ENCODE peak calls at places on chromosomes 13 and 19, in eight cellular contexts. One of them, this sample, is unnamed.

GRCh38 chr13:113928701-113929627 is 44.9 kb downstream of the C13orf46 start:
- DNase-seq in nephron progenitor cell: no peak
- DNase-seq in fibroblast of pulmonary artery: peak; percentile 75
- DNase-seq in neural progenitor cell: no peak
- DNase-seq in skeletal muscle cell: peak; percentile 79
- DNase-seq in left ventricle myocardium inferior: peak; percentile 90
- DNase-seq in cardiac fibroblast: peak; percentile 91
- DNase-seq in activated naive CD8-positive, alpha-beta T cell treated with anti-CD3 and anti-CD28 coated beads for 36 hours: no peak
- DNase-seq in this sample: no peak

GRCh38 chr19:7665076-7665475 is 3.8 kb upstream of the RETN start:
- DNase-seq in skeletal muscle cell: peak; percentile 37
- DNase-seq in fibroblast of pulmonary artery: peak; percentile 71
- DNase-seq in neural progenitor cell: no peak
- DNase-seq in left ventricle myocardium inferior: no peak
- DNase-seq in cardiac fibroblast: peak; percentile 85
- DNase-seq in activated naive CD8-positive, alpha-beta T cell treated with anti-CD3 and anti-CD28 coated beads for 36 hours: no peak
- DNase-seq in nephron progenitor cell: no peak
- DNase-seq in this sample: peak; percentile 38

GRCh38 chr13:110942248-110942981 is 27.5 kb upstream of the ANKRD10 start:
- DNase-seq in skeletal muscle cell: no peak
- DNase-seq in activated naive CD8-positive, alpha-beta T cell treated with anti-CD3 and anti-CD28 coated beads for 36 hours: peak; percentile 42
- DNase-seq in neural progenitor cell: no peak
- DNase-seq in left ventricle myocardium inferior: no peak
- DNase-seq in cardiac fibroblast: no peak
- DNase-seq in nephron progenitor cell: no peak
- DNase-seq in fibroblast of pulmonary artery: peak; percentile 14
- DNase-seq in this sample: no peak

GRCh38 chr19:42129399-42130253 is 2.6 kb downstream of the POU2F2 start:
- DNase-seq in fibroblast of pulmonary artery: peak; percentile 45
- DNase-seq in activated naive CD8-positive, alpha-beta T cell treated with anti-CD3 and anti-CD28 coated beads for 36 hours: no peak
- DNase-seq in cardiac fibroblast: peak; percentile 38
- DNase-seq in left ventricle myocardium inferior: peak; percentile 29
- DNase-seq in nephron progenitor cell: no peak
- DNase-seq in neural progenitor cell: no peak
- DNase-seq in skeletal muscle cell: no peak
- DNase-seq in this sample: no peak

GRCh38 chr19:3119071-3119781 is 16.6 kb upstream of the GNA15 start:
- DNase-seq in nephron progenitor cell: no peak
- DNase-seq in neural progenitor cell: no peak
- DNase-seq in activated naive CD8-positive, alpha-beta T cell treated with anti-CD3 and anti-CD28 coated beads for 36 hours: no peak
- DNase-seq in left ventricle myocardium inferior: no peak
- DNase-seq in cardiac fibroblast: no peak
- DNase-seq in fibroblast of pulmonary artery: no peak
- DNase-seq in skeletal muscle cell: no peak
- DNase-seq in this sample: no peak

GRCh38 chr19:40599331-40600085 is 1.7 kb upstream of the LTBP4 start:
- DNase-seq in neural progenitor cell: peak; percentile 28
- DNase-seq in activated naive CD8-positive, alpha-beta T cell treated with anti-CD3 and anti-CD28 coated beads for 36 hours: no peak
- DNase-seq in nephron progenitor cell: no peak
- DNase-seq in left ventricle myocardium inferior: no peak
- DNase-seq in skeletal muscle cell: no peak
- DNase-seq in cardiac fibroblast: no peak
- DNase-seq in fibroblast of pulmonary artery: no peak
- DNase-seq in this sample: no peak

GRCh38 chr19:30882411-30883005 is 466.7 kb downstream of the TSHZ3 start:
- DNase-seq in cardiac fibroblast: no peak
- DNase-seq in neural progenitor cell: peak; percentile 31
- DNase-seq in fibroblast of pulmonary artery: no peak
- DNase-seq in activated naive CD8-positive, alpha-beta T cell treated with anti-CD3 and anti-CD28 coated beads for 36 hours: no peak
- DNase-seq in left ventricle myocardium inferior: no peak
- DNase-seq in skeletal muscle cell: no peak
- DNase-seq in nephron progenitor cell: no peak
- DNase-seq in this sample: no peak

GRCh38 chr13:44796597-44797517 is 192.4 kb downstream of the NUFIP1 start:
- DNase-seq in skeletal muscle cell: no peak
- DNase-seq in cardiac fibroblast: no peak
- DNase-seq in neural progenitor cell: no peak
- DNase-seq in nephron progenitor cell: no peak
- DNase-seq in left ventricle myocardium inferior: no peak
- DNase-seq in activated naive CD8-positive, alpha-beta T cell treated with anti-CD3 and anti-CD28 coated beads for 36 hours: no peak
- DNase-seq in fibroblast of pulmonary artery: no peak
- DNase-seq in this sample: no peak

GRCh38 chr19:35327642-35328041 is 1.3 kb upstream of the CD22 start:
- DNase-seq in skeletal muscle cell: no peak
- DNase-seq in fibroblast of pulmonary artery: no peak
- DNase-seq in cardiac fibroblast: no peak
- DNase-seq in left ventricle myocardium inferior: no peak
- DNase-seq in neural progenitor cell: peak; percentile 42
- DNase-seq in nephron progenitor cell: no peak
- DNase-seq in activated naive CD8-positive, alpha-beta T cell treated with anti-CD3 and anti-CD28 coated beads for 36 hours: no peak
- DNase-seq in this sample: no peak

GRCh38 chr13:77431449-77431848 is 104.1 kb upstream of the SCEL start:
- DNase-seq in skeletal muscle cell: no peak
- DNase-seq in neural progenitor cell: no peak
- DNase-seq in activated naive CD8-positive, alpha-beta T cell treated with anti-CD3 and anti-CD28 coated beads for 36 hours: no peak
- DNase-seq in cardiac fibroblast: no peak
- DNase-seq in left ventricle myocardium inferior: no peak
- DNase-seq in nephron progenitor cell: no peak
- DNase-seq in fibroblast of pulmonary artery: no peak
- DNase-seq in this sample: no peak

GRCh38 chr13:74114202-74114601 is 20.0 kb downstream of the KLF12 start:
- DNase-seq in fibroblast of pulmonary artery: peak; percentile 17
- DNase-seq in cardiac fibroblast: no peak
- DNase-seq in left ventricle myocardium inferior: no peak
- DNase-seq in nephron progenitor cell: no peak
- DNase-seq in neural progenitor cell: no peak
- DNase-seq in skeletal muscle cell: no peak
- DNase-seq in activated naive CD8-positive, alpha-beta T cell treated with anti-CD3 and anti-CD28 coated beads for 36 hours: no peak
- DNase-seq in this sample: peak; percentile 37

GRCh38 chr19:3094638-3095374 is 644 bp downstream of the GNA11 start:
- DNase-seq in left ventricle myocardium inferior: no peak
- DNase-seq in activated naive CD8-positive, alpha-beta T cell treated with anti-CD3 and anti-CD28 coated beads for 36 hours: peak; percentile 51
- DNase-seq in nephron progenitor cell: peak; percentile 46
- DNase-seq in neural progenitor cell: peak; percentile 56
- DNase-seq in fibroblast of pulmonary artery: peak; percentile 17
- DNase-seq in cardiac fibroblast: peak; percentile 27
- DNase-seq in skeletal muscle cell: no peak
- DNase-seq in this sample: peak; percentile 43

GRCh38 chr13:73922728-73923393 is 211.3 kb downstream of the KLF12 start:
- DNase-seq in left ventricle myocardium inferior: no peak
- DNase-seq in skeletal muscle cell: no peak
- DNase-seq in fibroblast of pulmonary artery: peak; percentile 46
- DNase-seq in nephron progenitor cell: no peak
- DNase-seq in neural progenitor cell: no peak
- DNase-seq in cardiac fibroblast: peak; percentile 35
- DNase-seq in activated naive CD8-positive, alpha-beta T cell treated with anti-CD3 and anti-CD28 coated beads for 36 hours: no peak
- DNase-seq in this sample: no peak

GRCh38 chr19:55654323-55654832 is 457 bp upstream of the U2AF2 start:
- DNase-seq in cardiac fibroblast: peak; percentile 100
- DNase-seq in neural progenitor cell: peak; percentile 100
- DNase-seq in fibroblast of pulmonary artery: peak; percentile 100
- DNase-seq in left ventricle myocardium inferior: peak; percentile 99
- DNase-seq in skeletal muscle cell: peak; percentile 93
- DNase-seq in activated naive CD8-positive, alpha-beta T cell treated with anti-CD3 and anti-CD28 coated beads for 36 hours: peak; percentile 98
- DNase-seq in nephron progenitor cell: peak; percentile 100
- DNase-seq in this sample: peak; percentile 100

GRCh38 chr13:112067121-112067741 is at the start of gene SOX1:
- DNase-seq in left ventricle myocardium inferior: no peak
- DNase-seq in skeletal muscle cell: no peak
- DNase-seq in nephron progenitor cell: peak; percentile 51
- DNase-seq in cardiac fibroblast: no peak
- DNase-seq in activated naive CD8-positive, alpha-beta T cell treated with anti-CD3 and anti-CD28 coated beads for 36 hours: no peak
- DNase-seq in neural progenitor cell: peak; percentile 87
- DNase-seq in fibroblast of pulmonary artery: no peak
- DNase-seq in this sample: peak; percentile 22

GRCh38 chr19:38701455-38702063 is 42.7 kb downstream of the CAPN12 start:
- DNase-seq in cardiac fibroblast: no peak
- DNase-seq in left ventricle myocardium inferior: no peak
- DNase-seq in fibroblast of pulmonary artery: no peak
- DNase-seq in skeletal muscle cell: no peak
- DNase-seq in nephron progenitor cell: no peak
- DNase-seq in neural progenitor cell: no peak
- DNase-seq in activated naive CD8-positive, alpha-beta T cell treated with anti-CD3 and anti-CD28 coated beads for 36 hours: no peak
- DNase-seq in this sample: no peak

GRCh38 chr13:82370306-82370705 is 1512.0 kb downstream of the SLITRK1 start:
- DNase-seq in left ventricle myocardium inferior: no peak
- DNase-seq in neural progenitor cell: no peak
- DNase-seq in nephron progenitor cell: no peak
- DNase-seq in fibroblast of pulmonary artery: peak; percentile 3
- DNase-seq in cardiac fibroblast: no peak
- DNase-seq in skeletal muscle cell: no peak
- DNase-seq in activated naive CD8-positive, alpha-beta T cell treated with anti-CD3 and anti-CD28 coated beads for 36 hours: no peak
- DNase-seq in this sample: no peak

GRCh38 chr19:49056101-49056901 is 1.2 kb downstream of the CGB7 start:
- DNase-seq in fibroblast of pulmonary artery: peak; percentile 31
- DNase-seq in left ventricle myocardium inferior: peak; percentile 55
- DNase-seq in cardiac fibroblast: peak; percentile 49
- DNase-seq in activated naive CD8-positive, alpha-beta T cell treated with anti-CD3 and anti-CD28 coated beads for 36 hours: peak; percentile 66
- DNase-seq in skeletal muscle cell: no peak
- DNase-seq in neural progenitor cell: peak; percentile 87
- DNase-seq in nephron progenitor cell: peak; percentile 83
- DNase-seq in this sample: peak; percentile 37

GRCh38 chr13:83702021-83702420 is 180.3 kb downstream of the SLITRK1 start:
- DNase-seq in activated naive CD8-positive, alpha-beta T cell treated with anti-CD3 and anti-CD28 coated beads for 36 hours: no peak
- DNase-seq in fibroblast of pulmonary artery: no peak
- DNase-seq in skeletal muscle cell: no peak
- DNase-seq in nephron progenitor cell: no peak
- DNase-seq in cardiac fibroblast: no peak
- DNase-seq in left ventricle myocardium inferior: no peak
- DNase-seq in neural progenitor cell: no peak
- DNase-seq in this sample: no peak

GRCh38 chr13:106762711-106763110 is 194.8 kb upstream of the ARGLU1 start:
- DNase-seq in skeletal muscle cell: no peak
- DNase-seq in left ventricle myocardium inferior: no peak
- DNase-seq in neural progenitor cell: no peak
- DNase-seq in cardiac fibroblast: no peak
- DNase-seq in nephron progenitor cell: no peak
- DNase-seq in fibroblast of pulmonary artery: no peak
- DNase-seq in activated naive CD8-positive, alpha-beta T cell treated with anti-CD3 and anti-CD28 coated beads for 36 hours: no peak
- DNase-seq in this sample: no peak

GRCh38 chr19:53898166-53898565 is 10.9 kb upstream of the CACNG7 start:
- DNase-seq in cardiac fibroblast: no peak
- DNase-seq in neural progenitor cell: no peak
- DNase-seq in fibroblast of pulmonary artery: no peak
- DNase-seq in activated naive CD8-positive, alpha-beta T cell treated with anti-CD3 and anti-CD28 coated beads for 36 hours: no peak
- DNase-seq in nephron progenitor cell: no peak
- DNase-seq in skeletal muscle cell: no peak
- DNase-seq in left ventricle myocardium inferior: no peak
- DNase-seq in this sample: no peak

GRCh38 chr19:11587302-11587972 is 9.8 kb upstream of the ZNF627 start:
- DNase-seq in activated naive CD8-positive, alpha-beta T cell treated with anti-CD3 and anti-CD28 coated beads for 36 hours: peak; percentile 78
- DNase-seq in neural progenitor cell: peak; percentile 80
- DNase-seq in nephron progenitor cell: peak; percentile 84
- DNase-seq in cardiac fibroblast: peak; percentile 78
- DNase-seq in skeletal muscle cell: peak; percentile 15
- DNase-seq in fibroblast of pulmonary artery: peak; percentile 74
- DNase-seq in left ventricle myocardium inferior: peak; percentile 74
- DNase-seq in this sample: peak; percentile 72

GRCh38 chr13:76937416-76937815 is 10.9 kb upstream of the ACOD1 start:
- DNase-seq in fibroblast of pulmonary artery: peak; percentile 97
- DNase-seq in skeletal muscle cell: peak; percentile 96
- DNase-seq in left ventricle myocardium inferior: no peak
- DNase-seq in activated naive CD8-positive, alpha-beta T cell treated with anti-CD3 and anti-CD28 coated beads for 36 hours: no peak
- DNase-seq in nephron progenitor cell: no peak
- DNase-seq in cardiac fibroblast: peak; percentile 94
- DNase-seq in neural progenitor cell: no peak
- DNase-seq in this sample: peak; percentile 62

GRCh38 chr13:32126298-32126697 is 94.7 kb downstream of the FRY start:
- DNase-seq in skeletal muscle cell: no peak
- DNase-seq in fibroblast of pulmonary artery: no peak
- DNase-seq in cardiac fibroblast: no peak
- DNase-seq in neural progenitor cell: no peak
- DNase-seq in activated naive CD8-positive, alpha-beta T cell treated with anti-CD3 and anti-CD28 coated beads for 36 hours: no peak
- DNase-seq in nephron progenitor cell: no peak
- DNase-seq in left ventricle myocardium inferior: no peak
- DNase-seq in this sample: no peak

GRCh38 chr13:52447354-52447753 is 3.1 kb downstream of the VPS36 start:
- DNase-seq in left ventricle myocardium inferior: no peak
- DNase-seq in activated naive CD8-positive, alpha-beta T cell treated with anti-CD3 and anti-CD28 coated beads for 36 hours: no peak
- DNase-seq in fibroblast of pulmonary artery: no peak
- DNase-seq in neural progenitor cell: no peak
- DNase-seq in nephron progenitor cell: no peak
- DNase-seq in skeletal muscle cell: no peak
- DNase-seq in cardiac fibroblast: no peak
- DNase-seq in this sample: no peak

This sample was measured in lung microvascular endothelial cell.